ENCODE peak calls at places on chromosome 18, in five cellular contexts. Z is GM12878, J is K562, P is HepG2, T is H1. K is an unnamed sample.

GRCh38 chr18:78979682-78980278 is at the start of gene SALL3:
- DNase-seq in Z (no peak), J (no peak), P (no peak), T (no peak), K (peak; percentile 76)

GRCh38 chr18:63508634-63509033 is 31.9 kb downstream of the SERPINB5 start:
- DNase-seq in Z (no peak), J (no peak), P (no peak), T (no peak), K (no peak)

GRCh38 chr18:57429607-57430165 is 5.5 kb upstream of the ONECUT2 start:
- DNase-seq in Z (no peak), J (no peak), P (no peak), T (no peak), K (no peak)

GRCh38 chr18:3806656-3807055 is 356.7 kb downstream of the TGIF1 start:
- DNase-seq in Z (no peak), J (no peak), P (no peak), T (no peak), K (no peak)

GRCh38 chr18:49582579-49582978 is 20.7 kb downstream of the LIPG start:
- DNase-seq in Z (no peak), J (no peak), P (no peak), T (no peak), K (no peak)

GRCh38 chr18:77068321-77068841 is 64.2 kb downstream of the MBP start:
- DNase-seq in Z (peak; percentile 39), J (no peak), P (no peak), T (no peak), K (no peak)

GRCh38 chr18:22557160-22557941 is 139.6 kb upstream of the CTAGE1 start:
- DNase-seq in Z (no peak), J (peak; percentile 42), P (no peak), T (no peak), K (no peak)

GRCh38 chr18:27223570-27224340 is 38.6 kb upstream of the CHST9 start:
- DNase-seq in Z (no peak), J (no peak), P (no peak), T (no peak), K (peak; percentile 58)

GRCh38 chr18:26133652-26134051 is at the start of gene PSMA8:
- DNase-seq in Z (no peak), J (no peak), P (no peak), T (peak; percentile 63), K (peak; percentile 45)

GRCh38 chr18:42437646-42438045 is 482.6 kb downstream of the PIK3C3 start:
- DNase-seq in Z (no peak), J (no peak), P (no peak), T (no peak), K (no peak)

GRCh38 chr18:58549814-58550339 is 79.0 kb downstream of the ALPK2 start:
- DNase-seq in Z (no peak), J (no peak), P (peak; percentile 99), T (no peak), K (no peak)

GRCh38 chr18:58190842-58191530 is 147.0 kb downstream of the NEDD4L start:
- DNase-seq in Z (no peak), J (no peak), P (no peak), T (no peak), K (no peak)

GRCh38 chr18:9474103-9474982 is 970 bp upstream of the RALBP1 start:
- DNase-seq in Z (no peak), J (no peak), P (peak; percentile 66), T (peak; percentile 48), K (no peak)

GRCh38 chr18:50401888-50402287 is 27.0 kb downstream of the SKA1 start:
- DNase-seq in Z (no peak), J (peak; percentile 76), P (peak; percentile 77), T (peak; percentile 77), K (peak; percentile 77)

GRCh38 chr18:32552421-32553030 is 81.8 kb upstream of the GAREM1 start:
- DNase-seq in Z (no peak), J (peak; percentile 61), P (peak; percentile 68), T (peak; percentile 62), K (peak; percentile 67)

GRCh38 chr18:33735428-33735827 is 157.4 kb downstream of the ASXL3 start:
- DNase-seq in Z (no peak), J (no peak), P (no peak), T (no peak), K (no peak)

GRCh38 chr18:48533340-48534093 is 5.3 kb upstream of the CTIF start:
- DNase-seq in Z (peak; percentile 5), J (no peak), P (no peak), T (no peak), K (no peak)

GRCh38 chr18:73564073-73564472 is 583.6 kb downstream of the FBXO15 start:
- DNase-seq in Z (no peak), J (no peak), P (no peak), T (no peak), K (no peak)

GRCh38 chr18:60157810-60158209 is 214.8 kb downstream of the MC4R start:
- DNase-seq in Z (no peak), J (no peak), P (no peak), T (no peak), K (no peak)

GRCh38 chr18:49167084-49167483 is 216.3 kb upstream of the SMAD7 start:
- DNase-seq in Z (no peak), J (no peak), P (no peak), T (no peak), K (no peak)

GRCh38 chr18:46656326-46657114 is 500 bp downstream of the LOXHD1 start:
- DNase-seq in Z (no peak), J (no peak), P (no peak), T (no peak), K (no peak)

GRCh38 chr18:70457788-70458187 is 168.9 kb downstream of the SOCS6 start:
- DNase-seq in Z (no peak), J (no peak), P (no peak), T (no peak), K (no peak)

GRCh38 chr18:47191956-47192355 is 15.8 kb upstream of the IER3IP1 start:
- DNase-seq in Z (no peak), J (no peak), P (peak; percentile 32), T (no peak), K (no peak)

GRCh38 chr18:57644540-57644939 is 22.9 kb upstream of the NARS1 start:
- DNase-seq in Z (no peak), J (no peak), P (no peak), T (no peak), K (no peak)

DNA sequence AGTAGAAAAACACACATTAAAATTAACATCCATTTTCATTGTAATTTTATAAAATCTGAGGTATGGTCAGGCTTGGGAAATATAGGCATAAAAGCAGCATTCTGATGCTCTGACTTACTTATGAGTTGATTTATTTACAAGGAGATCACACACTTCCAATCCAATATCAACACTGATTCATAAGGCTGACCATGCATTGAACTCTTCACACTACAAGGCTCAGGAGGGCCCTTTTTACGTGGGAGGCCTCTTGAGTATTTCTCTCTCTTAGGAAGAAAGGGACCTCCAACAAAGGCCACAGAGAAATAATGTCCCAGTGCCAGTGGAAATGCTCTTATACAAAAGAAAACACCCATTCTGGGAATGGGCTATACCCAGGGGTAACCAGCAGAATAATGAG is 222.8 kb downstream of the NAPG start:
- DNase-seq in Z (no peak), J (no peak), P (no peak), T (no peak), K (no peak)
- TF ChIP-seq USF2 in Z (no peak), J (no peak), P (no peak), T (no peak), K (no peak)

GRCh38 chr18:8332286-8332685 is 277.0 kb upstream of the RAB12 start:
- DNase-seq in Z (no peak), J (no peak), P (no peak), T (no peak), K (no peak)

GRCh38 chr18:8329186-8329771 is 280.0 kb upstream of the RAB12 start:
- DNase-seq in Z (no peak), J (no peak), P (peak; percentile 62), T (no peak), K (no peak)

GRCh38 chr18:8337216-8337615 is 272.0 kb upstream of the RAB12 start:
- DNase-seq in Z (no peak), J (no peak), P (no peak), T (no peak), K (no peak)

GRCh38 chr18:8339958-8340357 is 269.3 kb upstream of the RAB12 start:
- DNase-seq in Z (no peak), J (no peak), P (no peak), T (no peak), K (no peak)

GRCh38 chr18:8333961-8334360 is 275.3 kb upstream of the RAB12 start:
- DNase-seq in Z (no peak), J (no peak), P (no peak), T (no peak), K (no peak)
- TF ChIP-seq SP1 in Z (no peak), J (no peak), P (no peak), T (no peak), K (no peak)

DNA sequence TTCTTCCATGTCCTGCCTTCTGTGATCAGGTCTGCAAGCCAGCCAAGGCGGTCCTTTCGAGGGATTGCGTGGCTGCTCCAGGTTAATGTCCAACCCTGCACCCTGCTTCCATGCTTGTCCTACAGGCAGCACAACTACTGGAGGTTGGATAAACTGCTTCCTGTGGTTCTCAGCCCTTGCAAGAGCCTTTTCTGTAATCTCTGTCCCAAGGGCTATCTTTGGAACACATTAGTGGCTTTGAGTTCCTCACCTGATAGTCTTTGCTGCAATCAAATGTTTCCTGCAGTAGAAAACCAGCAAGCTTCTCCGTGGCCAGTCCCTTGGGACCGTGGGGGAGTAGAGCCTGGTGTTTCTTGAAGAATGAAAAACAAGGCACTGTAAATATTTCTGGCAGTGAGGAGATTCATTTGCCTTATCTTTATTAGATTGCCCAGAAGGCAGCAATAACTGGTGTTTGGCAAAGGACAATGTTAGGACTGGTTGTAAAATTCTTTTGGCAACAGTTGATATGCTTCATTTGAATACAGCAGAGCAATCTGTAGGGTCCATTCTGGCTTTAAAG is 214.4 kb downstream of the FHOD3 start:
- DNase-seq in Z (no peak), J (no peak), P (no peak), T (no peak), K (no peak)
- TF ChIP-seq USF2 in Z (no peak), J (no peak), P (no peak), T (no peak), K (no peak)

DNA sequence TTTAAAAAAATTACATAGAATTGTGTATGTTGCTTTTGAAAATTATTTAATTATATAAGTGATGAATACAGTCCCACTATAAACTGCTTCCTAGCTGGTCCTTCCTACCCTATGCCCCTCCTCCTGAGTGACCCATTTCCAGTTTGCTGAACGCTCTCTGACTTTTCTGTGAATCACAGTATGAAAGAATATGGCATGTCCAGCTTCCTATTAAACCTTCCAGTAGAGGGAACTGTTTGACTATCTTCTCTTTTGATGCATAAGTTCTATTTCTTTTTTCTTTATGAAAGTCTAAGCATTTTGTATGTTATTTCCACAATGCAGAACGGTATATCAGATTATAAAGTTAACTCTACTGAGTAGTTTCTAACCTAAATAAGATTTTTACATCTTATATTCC is 41.3 kb downstream of the PSMG2 start:
- DNase-seq in Z (no peak), J (peak; percentile 26), P (peak; percentile 64), T (no peak), K (no peak)
- TF ChIP-seq SP1 in Z (no peak), J (no peak), P (no peak), T (no peak), K (no peak)

K was measured in WTC11.